ENCODE peak calls at places on chromosomes 11 and 22, in eight cellular contexts. C, T, E, Z, L, D, Q and A are unnamed samples.

GRCh38 chr11:14905104-14906033 is 13.3 kb upstream of the CYP2R1 start:
- DNase-seq in Z (peak), E (no peak), T (peak), D (peak), L (peak), C (peak), Q (peak), A (peak)

GRCh38 chr11:64604458-64605247 is 13.6 kb downstream of the SLC22A12 start:
- DNase-seq in D (no peak), Z (no peak), C (no peak), Q (no peak), L (no peak), E (no peak), T (peak), A (no peak)

GRCh38 chr11:1557904-1558831 is 13.9 kb downstream of the DUSP8 start:
- DNase-seq in T (peak), C (peak), Z (peak), E (no peak), L (peak), D (peak), Q (no peak), A (peak)

GRCh38 chr22:36662981-36663380 is 40.6 kb downstream of the CACNG2 start:
- DNase-seq in Q (no peak), C (no peak), L (no peak), Z (no peak), T (no peak), D (no peak), E (no peak), A (no peak)

GRCh38 chr11:33829430-33830141 is 55.3 kb upstream of the FBXO3 start:
- DNase-seq in T (no peak), Z (peak), E (peak), Q (peak), L (peak), D (peak), C (peak), A (peak)

GRCh38 chr22:29744902-29745301 is 21.9 kb downstream of the ZMAT5 start:
- DNase-seq in D (no peak), T (no peak), Z (peak), C (peak), Q (peak), E (no peak), L (peak), A (peak)

GRCh38 chr11:30635401-30635989 is 49.3 kb upstream of the MPPED2 start:
- DNase-seq in E (no peak), Q (no peak), L (peak), Z (no peak), C (no peak), T (peak), D (no peak), A (no peak)

GRCh38 chr22:35582861-35583670 is 34.1 kb downstream of the MB start:
- DNase-seq in E (peak), D (peak), C (peak), T (peak), Z (peak), L (peak), Q (peak), A (peak)

GRCh38 chr22:23774922-23775436 is 2.3 kb downstream of the MMP11 start:
- DNase-seq in T (no peak), Z (no peak), E (no peak), C (peak), L (peak), Q (no peak), D (peak), A (peak)

GRCh38 chr22:50202130-50202671 is 1.4 kb downstream of the SELENOO start:
- DNase-seq in Q (no peak), E (no peak), C (no peak), L (no peak), D (no peak), T (no peak), Z (no peak), A (no peak)
- H3K4me3 ChIP-seq in Q (peak), E (peak), C (peak), L (peak), D (peak), T (peak), Z (peak), A (peak)

GRCh38 chr11:59182457-59183151 is 10.7 kb downstream of the DTX4 start:
- DNase-seq in L (no peak), C (no peak), E (no peak), D (no peak), T (no peak), Q (no peak), Z (no peak), A (no peak)
- TF ChIP-seq CTCF in L (no peak), C (peak), E (peak), D (peak), T (peak), Q (no peak), Z (peak), A (no peak)

GRCh38 chr11:67082071-67082791 is 25.6 kb downstream of the RHOD start:
- DNase-seq in Z (no peak), D (no peak), Q (no peak), T (no peak), C (peak), E (no peak), L (no peak), A (no peak)
- H3K4me3 ChIP-seq in Z (no peak), D (no peak), Q (peak), T (no peak), C (no peak), E (peak), L (no peak), A (no peak)

GRCh38 chr11:10075141-10075540 is 218.9 kb downstream of the SBF2 start:
- DNase-seq in Q (no peak), L (no peak), E (no peak), Z (no peak), T (no peak), C (no peak), D (no peak), A (no peak)

GRCh38 chr11:10072841-10073240 is 221.2 kb downstream of the SBF2 start:
- DNase-seq in Q (no peak), L (peak), E (no peak), T (no peak), D (no peak), C (no peak), Z (no peak), A (no peak)

GRCh38 chr11:10072142-10072541 is 221.9 kb downstream of the SBF2 start:
- DNase-seq in T (no peak), Q (no peak), Z (peak), C (peak), D (peak), L (peak), E (no peak), A (no peak)

GRCh38 chr11:10080134-10080533 is 213.9 kb downstream of the SBF2 start:
- DNase-seq in C (no peak), T (no peak), Q (no peak), L (no peak), D (no peak), Z (no peak), E (no peak), A (no peak)

DNA sequence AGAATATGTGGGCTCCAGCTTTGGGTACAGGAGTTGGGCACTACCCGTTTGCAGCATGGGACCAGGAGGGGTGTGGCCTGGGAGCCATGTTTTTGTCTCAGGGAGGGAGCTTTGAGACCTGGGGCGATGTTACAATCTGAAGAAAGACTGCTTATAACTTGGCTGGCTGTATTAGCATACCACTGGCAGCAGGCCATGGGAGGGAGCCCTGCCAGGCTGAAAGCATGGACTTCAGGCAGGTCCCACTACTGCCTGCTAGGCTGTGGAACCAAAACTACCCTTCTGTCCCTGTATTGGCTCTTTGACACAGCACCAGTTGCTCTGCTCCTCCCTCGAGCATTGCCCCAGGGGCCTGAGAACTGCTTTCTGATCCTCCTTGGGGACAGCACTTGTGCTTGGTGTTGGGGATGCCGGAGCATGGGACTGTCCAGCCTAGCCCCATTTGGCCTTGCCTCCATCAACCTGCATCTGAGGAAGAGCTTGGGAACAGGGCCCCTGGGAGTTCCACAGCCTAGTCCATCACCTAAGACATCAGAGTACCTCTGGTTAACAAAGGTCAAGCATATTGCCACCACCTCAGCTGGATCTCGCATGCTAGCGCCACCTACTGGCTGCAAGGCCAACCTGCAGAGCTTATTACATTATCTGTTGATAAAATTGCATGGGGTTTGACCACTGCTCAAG is 217.4 kb downstream of the SBF2 start:
- DNase-seq in D (peak), Q (no peak), Z (peak), E (no peak), T (no peak), C (peak), L (peak), A (peak)
- TF ChIP-seq CTCF in D (peak), Q (no peak), Z (peak), E (peak), T (peak), C (peak), L (peak), A (peak)

GRCh38 chr11:118619444-118620205 is 12.2 kb downstream of the PHLDB1 start:
- DNase-seq in T (peak), Z (peak), E (no peak), L (peak), D (peak), C (peak), Q (peak), A (peak)

GRCh38 chr11:118622376-118623290 is 15.2 kb downstream of the PHLDB1 start:
- DNase-seq in Z (peak), L (peak), Q (no peak), D (peak), C (peak), T (peak), E (no peak), A (peak)

GRCh38 chr11:118621898-118622375 is 14.5 kb downstream of the PHLDB1 start:
- DNase-seq in Z (no peak), L (no peak), C (no peak), Q (no peak), E (no peak), T (peak), D (no peak), A (no peak)

GRCh38 chr11:118620529-118621070 is 13.2 kb downstream of the PHLDB1 start:
- DNase-seq in Q (no peak), C (no peak), E (no peak), Z (peak), L (no peak), T (peak), D (no peak), A (no peak)

GRCh38 chr11:118621071-118621815 is 13.8 kb downstream of the PHLDB1 start:
- DNase-seq in T (peak), E (no peak), Q (peak), Z (peak), C (peak), D (peak), L (peak), A (peak)
- H3K4me3 ChIP-seq in T (peak), E (no peak), Q (peak), Z (peak), C (peak), D (peak), L (peak), A (peak)

GRCh38 chr11:57568330-57568766 is 876 bp upstream of the UBE2L6 start:
- DNase-seq in C (peak), L (peak), Z (peak), T (no peak), E (peak), D (peak), Q (peak), A (peak)
- TF ChIP-seq CTCF in C (peak), L (peak), Z (peak), T (peak), E (peak), D (peak), Q (peak), A (peak)

GRCh38 chr11:67581469-67581868 is 2.1 kb upstream of the GSTP1 start:
- DNase-seq in T (no peak), D (no peak), Z (no peak), C (no peak), L (no peak), Q (no peak), E (no peak), A (no peak)

GRCh38 chr11:67584205-67584880 is 731 bp downstream of the GSTP1 start:
- DNase-seq in L (peak), C (peak), E (no peak), T (peak), Z (peak), D (peak), Q (peak), A (peak)

GRCh38 chr11:67584881-67585873 is 1.6 kb downstream of the GSTP1 start:
- DNase-seq in D (peak), Q (no peak), C (no peak), E (no peak), T (peak), L (no peak), Z (no peak), A (no peak)

GRCh38 chr11:67583319-67584204 is at the start of gene GSTP1:
- DNase-seq in L (peak), E (no peak), Q (peak), T (peak), D (peak), Z (peak), C (peak), A (peak)

GRCh38 chr11:67582026-67582425 is 1.6 kb upstream of the GSTP1 start:
- DNase-seq in D (no peak), Q (no peak), T (no peak), Z (no peak), C (no peak), E (no peak), L (no peak), A (no peak)
- H3K4me3 ChIP-seq in D (no peak), Q (no peak), T (peak), Z (no peak), C (no peak), E (no peak), L (no peak), A (no peak)

GRCh38 chr11:120528749-120529148 is 17.2 kb downstream of the GRIK4 start:
- DNase-seq in L (no peak), E (no peak), D (no peak), Q (no peak), Z (no peak), C (no peak), T (peak), A (no peak)
- TF ChIP-seq CTCF in L (no peak), E (no peak), D (no peak), Q (no peak), Z (no peak), C (no peak), T (no peak), A (no peak)

DNA sequence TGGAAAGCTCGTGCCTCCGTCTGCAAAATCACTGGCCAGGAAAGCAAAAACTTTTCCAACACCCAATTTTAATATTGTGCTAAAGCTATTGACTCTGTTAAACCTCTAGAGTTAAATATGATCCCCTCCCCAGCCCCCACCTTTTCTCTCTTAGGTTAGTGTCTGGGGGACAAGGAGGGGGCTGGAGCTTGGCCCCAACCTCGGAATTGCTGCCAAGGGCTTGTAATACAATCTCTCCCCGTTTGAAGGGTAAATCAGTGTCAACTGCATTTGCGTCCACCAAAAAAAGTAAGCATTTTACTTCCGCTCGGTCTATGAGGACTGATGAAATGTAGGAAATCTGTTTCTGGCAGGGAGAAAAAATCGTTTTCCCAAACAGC is at the start of gene GAS2:
- DNase-seq in Q (no peak), T (no peak), E (no peak), Z (no peak), L (peak), D (peak), C (no peak), A (no peak)
- H3K4me3 ChIP-seq in Q (peak), T (peak), E (peak), Z (peak), L (peak), D (peak), C (no peak), A (peak)